ENCODE peak calls at places on chromosomes 3 and 15, in five cellular contexts. J is colonic mucosa, B is EL, H is GM19239, Q is A172. E is an unnamed sample.

GRCh38 chr15:99631256-99631655 is 65.5 kb downstream of the MEF2A start:
- DNase-seq in B (no peak), H (peak), J (no peak), Q (no peak), E (no peak)

GRCh38 chr3:36991147-36991546 is 1.8 kb downstream of the EPM2AIP1 start:
- DNase-seq in H (no peak), Q (no peak), B (no peak), J (no peak), E (no peak)

GRCh38 chr3:196650740-196651311 is 11.3 kb downstream of the NRROS start:
- DNase-seq in Q (peak), J (no peak), B (peak), H (no peak), E (no peak)

GRCh38 chr3:112888388-112889085 is 41.9 kb upstream of the CD200R1L start:
- DNase-seq in J (no peak), Q (peak), H (no peak), B (peak), E (no peak)

GRCh38 chr3:184742676-184743135 is 30.8 kb upstream of the MAGEF1 start:
- DNase-seq in Q (no peak), H (no peak), B (no peak), J (no peak), E (no peak)

GRCh38 chr3:149026718-149027117 is 35.4 kb downstream of the GYG1 start:
- DNase-seq in Q (no peak), B (no peak), J (no peak), H (no peak), E (no peak)

GRCh38 chr3:180871901-180872300 is 40.6 kb upstream of the FXR1 start:
- DNase-seq in J (no peak), H (no peak), B (peak), Q (peak), E (no peak)

GRCh38 chr3:177574232-177574856 is 377.1 kb upstream of the TBL1XR1 start:
- DNase-seq in J (peak), B (no peak), H (no peak), Q (peak), E (no peak)

GRCh38 chr3:161295325-161295724 is 74.2 kb downstream of the NMD3 start:
- DNase-seq in J (no peak), H (no peak), B (peak), Q (peak), E (no peak)

GRCh38 chr3:173976281-173976680 is 578.7 kb downstream of the NLGN1 start:
- DNase-seq in Q (no peak), H (no peak), J (no peak), B (no peak), E (no peak)

GRCh38 chr3:21216598-21216997 is 534.4 kb downstream of the ZNF385D start:
- DNase-seq in J (no peak), Q (peak), H (no peak), B (peak), E (no peak)

GRCh38 chr15:38696120-38696727 is 131.6 kb upstream of the RASGRP1 start:
- DNase-seq in B (peak), Q (peak), H (no peak), J (no peak), E (peak)

GRCh38 chr15:99556010-99556409 is 9.8 kb upstream of the MEF2A start:
- DNase-seq in H (no peak), J (no peak), Q (no peak), B (no peak), E (no peak)

GRCh38 chr3:73056365-73057150 is 4.9 kb upstream of the EBLN2 start:
- DNase-seq in J (no peak), Q (peak), H (no peak), B (peak), E (no peak)

GRCh38 chr3:46907271-46907670 is 29.8 kb downstream of the PTH1R start:
- DNase-seq in J (no peak), B (no peak), Q (no peak), H (no peak), E (no peak)

GRCh38 chr3:187849255-187849654 is 104.0 kb upstream of the BCL6 start:
- DNase-seq in B (no peak), H (no peak), J (no peak), Q (no peak), E (no peak)

E was measured in stimulated activated CD8-positive, alpha-beta memory T cell treated with anti-CD3 and anti-CD28 coated beads, Interleukin-2, amount 100 ng/mL, for 1 hour.